ENCODE peak calls at places on chromosomes 11 and 22, in four cellular contexts. One of them, this sample, is unnamed.

GRCh38 chr11:33375688-33376311 is 118.6 kb downstream of the HIPK3 start:
- DNase-seq in neural progenitor cell: peak; percentile 75
- DNase-seq in GM23248: peak; percentile 71
- DNase-seq in GM23338: peak; percentile 73
- DNase-seq in this sample: peak; percentile 80

GRCh38 chr11:66119348-66120133 is 49.5 kb downstream of the PACS1 start:
- DNase-seq in neural progenitor cell: peak; percentile 52
- DNase-seq in GM23248: peak; percentile 80
- DNase-seq in GM23338: peak; percentile 46
- DNase-seq in this sample: no peak

GRCh38 chr11:111309516-111309915 is 11.2 kb downstream of the POU2AF3 start:
- DNase-seq in neural progenitor cell: no peak
- DNase-seq in GM23248: no peak
- DNase-seq in GM23338: no peak
- DNase-seq in this sample: no peak

GRCh38 chr22:49853981-49854791 is 542 bp downstream of the ZBED4 start:
- DNase-seq in neural progenitor cell: peak; percentile 68
- DNase-seq in GM23248: peak; percentile 61
- DNase-seq in GM23338: peak; percentile 57
- DNase-seq in this sample: peak; percentile 47

GRCh38 chr22:38412435-38413084 is 42.4 kb downstream of the KCNJ4 start:
- DNase-seq in neural progenitor cell: peak; percentile 34
- DNase-seq in GM23248: peak; percentile 21
- DNase-seq in GM23338: peak; percentile 66
- DNase-seq in this sample: no peak

GRCh38 chr22:23179381-23180294 is 671 bp upstream of the BCR start:
- DNase-seq in neural progenitor cell: peak; percentile 29
- DNase-seq in GM23248: peak; percentile 39
- DNase-seq in GM23338: peak; percentile 28
- DNase-seq in this sample: peak; percentile 60

GRCh38 chr11:108224908-108225786 is 2.3 kb downstream of the ATM start:
- DNase-seq in neural progenitor cell: no peak
- DNase-seq in GM23248: peak; percentile 28
- DNase-seq in GM23338: no peak
- DNase-seq in this sample: peak; percentile 81

GRCh38 chr11:25650319-25650718 is 681.6 kb upstream of the ANO3 start:
- DNase-seq in neural progenitor cell: no peak
- DNase-seq in GM23248: no peak
- DNase-seq in GM23338: no peak
- DNase-seq in this sample: no peak

GRCh38 chr11:130937051-130937450 is 20.8 kb upstream of the SNX19 start:
- DNase-seq in neural progenitor cell: no peak
- DNase-seq in GM23248: no peak
- DNase-seq in GM23338: no peak
- DNase-seq in this sample: no peak

GRCh38 chr11:76763573-76764348 is 19.4 kb upstream of the TSKU start:
- DNase-seq in neural progenitor cell: no peak
- DNase-seq in GM23248: peak; percentile 89
- DNase-seq in GM23338: no peak
- DNase-seq in this sample: no peak

GRCh38 chr11:22641559-22641958 is 15.9 kb upstream of the FANCF start:
- DNase-seq in neural progenitor cell: no peak
- DNase-seq in GM23248: no peak
- DNase-seq in GM23338: no peak
- DNase-seq in this sample: no peak

GRCh38 chr11:132158091-132158490 is 787.7 kb downstream of the NTM start:
- DNase-seq in neural progenitor cell: peak; percentile 37
- DNase-seq in GM23248: peak; percentile 39
- DNase-seq in GM23338: peak; percentile 71
- DNase-seq in this sample: peak; percentile 3

GRCh38 chr11:107916671-107917241 is 11.5 kb upstream of the RAB39A start:
- DNase-seq in neural progenitor cell: peak; percentile 75
- DNase-seq in GM23248: peak; percentile 40
- DNase-seq in GM23338: peak; percentile 73
- DNase-seq in this sample: peak; percentile 40

GRCh38 chr11:97140885-97141494 is 751.2 kb downstream of the JRKL start:
- DNase-seq in neural progenitor cell: peak; percentile 38
- DNase-seq in GM23248: peak; percentile 42
- DNase-seq in GM23338: peak; percentile 66
- DNase-seq in this sample: peak; percentile 4

DNA sequence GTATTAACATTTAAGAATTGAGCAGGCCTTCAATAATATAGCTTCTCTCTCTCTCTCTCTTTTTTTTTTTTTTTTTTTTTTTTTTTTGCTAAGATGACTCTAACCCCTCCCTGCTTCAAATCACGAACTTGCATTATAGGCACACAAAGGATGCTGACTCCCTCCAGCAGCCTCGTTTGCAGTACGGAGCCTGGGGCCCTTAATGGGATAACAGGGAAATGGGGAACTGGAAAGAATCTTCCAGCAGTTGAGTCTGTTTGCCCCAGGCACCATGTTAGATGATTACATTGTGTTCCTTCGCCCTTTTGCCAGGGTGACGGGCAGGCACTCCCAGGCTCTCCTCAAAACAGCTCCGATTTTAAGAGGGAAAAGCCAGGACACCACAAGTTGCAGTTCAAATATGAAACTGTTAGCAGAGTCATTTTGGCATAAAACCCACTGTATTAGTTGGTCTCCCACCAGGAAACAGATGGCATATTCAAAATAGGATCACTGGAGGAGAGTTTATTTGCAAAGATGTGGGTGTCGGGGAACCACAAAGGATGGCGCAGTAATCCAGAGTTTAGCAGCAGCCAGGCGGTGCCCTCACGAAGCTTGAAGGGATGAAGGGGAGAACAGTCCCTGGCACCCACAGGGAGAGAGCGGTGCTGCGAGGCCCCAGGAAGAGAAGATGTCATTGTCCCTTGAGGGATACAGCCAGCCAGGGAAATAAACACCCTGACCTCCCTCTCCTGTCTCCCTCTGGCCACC is 26.5 kb upstream of the TREH start:
- DNase-seq in neural progenitor cell: peak; percentile 39
- DNase-seq in GM23248: peak; percentile 14
- DNase-seq in GM23338: no peak
- DNase-seq in this sample: no peak
- H2AFZ ChIP-seq in neural progenitor cell: peak overlapping the region; percentile 79
- H2AFZ ChIP-seq in GM23248: no peak overlapping the region
- H2AFZ ChIP-seq in GM23338: peak overlapping the region; percentile 80
- H2AFZ ChIP-seq in this sample: peak overlapping the region; percentile 71

DNA sequence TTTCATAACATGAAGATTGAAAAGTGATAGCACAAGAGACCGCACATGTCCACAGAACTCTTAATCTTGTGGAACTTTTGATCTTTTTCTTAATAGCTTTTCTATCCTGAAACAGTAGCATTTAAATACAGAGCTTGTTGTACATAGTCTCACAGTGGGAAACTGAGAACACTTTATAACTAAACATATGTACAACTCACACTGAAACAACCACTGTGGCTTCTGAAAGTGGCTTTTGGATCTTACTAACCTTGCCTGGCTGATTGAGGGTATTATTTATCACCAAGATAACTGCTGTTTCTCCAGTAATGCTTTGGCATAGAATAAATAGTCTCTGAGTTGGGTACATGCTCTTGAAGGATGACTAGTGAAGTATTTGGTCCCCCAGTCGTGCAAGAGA is 10.2 kb downstream of the BARX2 start:
- DNase-seq in neural progenitor cell: no peak
- DNase-seq in GM23248: no peak
- DNase-seq in GM23338: no peak
- DNase-seq in this sample: no peak
- TF ChIP-seq EZH2phosphoT487 in neural progenitor cell: no peak
- TF ChIP-seq EZH2phosphoT487 in GM23248: no peak
- TF ChIP-seq EZH2phosphoT487 in GM23338: no peak
- TF ChIP-seq EZH2phosphoT487 in this sample: no peak

GRCh38 chr11:80533463-80533862 is 1092.6 kb upstream of the TENM4 start:
- DNase-seq in neural progenitor cell: no peak
- DNase-seq in GM23248: no peak
- DNase-seq in GM23338: peak; percentile 2
- DNase-seq in this sample: no peak
- H2AFZ ChIP-seq in neural progenitor cell: no peak overlapping the region
- H2AFZ ChIP-seq in GM23248: no peak overlapping the region
- H2AFZ ChIP-seq in GM23338: no peak overlapping the region
- H2AFZ ChIP-seq in this sample: no peak overlapping the region

GRCh38 chr22:40694409-40694808 is 15.1 kb downstream of the MCHR1 start:
- DNase-seq in neural progenitor cell: no peak
- DNase-seq in GM23248: no peak
- DNase-seq in GM23338: no peak
- DNase-seq in this sample: no peak
- TF ChIP-seq EZH2phosphoT487 in neural progenitor cell: no peak
- TF ChIP-seq EZH2phosphoT487 in GM23248: no peak
- TF ChIP-seq EZH2phosphoT487 in GM23338: no peak
- TF ChIP-seq EZH2phosphoT487 in this sample: no peak

GRCh38 chr11:122851366-122852011 is 13.2 kb downstream of the CRTAM start:
- DNase-seq in neural progenitor cell: no peak
- DNase-seq in GM23248: no peak
- DNase-seq in GM23338: no peak
- DNase-seq in this sample: peak; percentile 65
- H2AFZ ChIP-seq in neural progenitor cell: no peak overlapping the region
- H2AFZ ChIP-seq in GM23248: peak overlapping the region; percentile 68
- H2AFZ ChIP-seq in GM23338: no peak overlapping the region
- H2AFZ ChIP-seq in this sample: peak overlapping the region; percentile 90

DNA sequence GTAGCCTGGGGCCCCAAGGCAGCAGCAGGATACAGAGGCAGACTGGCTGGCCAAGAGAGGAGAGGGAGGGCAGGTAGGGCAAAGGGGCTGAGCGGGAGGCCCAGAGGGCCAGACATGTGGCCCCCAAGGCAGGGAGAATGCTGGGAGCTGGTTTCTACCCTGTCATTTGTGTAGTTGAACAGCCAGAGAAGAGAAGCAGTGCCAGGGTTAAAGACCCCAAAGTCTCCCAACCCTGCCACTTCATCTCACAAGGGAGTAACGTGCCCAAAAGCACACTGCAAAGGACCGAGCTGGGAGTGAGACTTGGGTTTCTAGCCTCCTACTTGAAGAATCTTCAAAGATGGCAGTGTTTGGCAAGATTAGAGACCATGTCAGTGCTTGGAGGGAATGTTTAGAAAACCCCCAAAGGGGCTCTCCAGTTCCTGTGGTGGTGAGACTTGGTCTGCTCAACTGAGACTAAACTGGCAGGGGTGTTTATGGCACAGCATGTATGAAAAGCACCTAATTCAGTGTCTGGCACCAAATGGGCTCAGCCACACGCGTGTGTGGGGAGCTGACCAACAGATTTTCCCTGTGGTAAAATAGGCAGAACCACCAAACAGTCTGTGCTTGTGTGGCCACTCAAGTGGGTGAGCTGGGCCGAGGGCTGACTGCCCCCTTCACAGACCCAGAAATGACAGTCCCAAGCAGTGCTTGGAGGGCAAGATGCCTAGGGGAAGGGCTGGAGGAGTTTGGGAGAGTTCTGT is 68.2 kb upstream of the CLTCL1 start:
- DNase-seq in neural progenitor cell: no peak
- DNase-seq in GM23248: no peak
- DNase-seq in GM23338: no peak
- DNase-seq in this sample: no peak
- TF ChIP-seq EZH2phosphoT487 in neural progenitor cell: no peak
- TF ChIP-seq EZH2phosphoT487 in GM23248: no peak
- TF ChIP-seq EZH2phosphoT487 in GM23338: no peak
- TF ChIP-seq EZH2phosphoT487 in this sample: no peak

DNA sequence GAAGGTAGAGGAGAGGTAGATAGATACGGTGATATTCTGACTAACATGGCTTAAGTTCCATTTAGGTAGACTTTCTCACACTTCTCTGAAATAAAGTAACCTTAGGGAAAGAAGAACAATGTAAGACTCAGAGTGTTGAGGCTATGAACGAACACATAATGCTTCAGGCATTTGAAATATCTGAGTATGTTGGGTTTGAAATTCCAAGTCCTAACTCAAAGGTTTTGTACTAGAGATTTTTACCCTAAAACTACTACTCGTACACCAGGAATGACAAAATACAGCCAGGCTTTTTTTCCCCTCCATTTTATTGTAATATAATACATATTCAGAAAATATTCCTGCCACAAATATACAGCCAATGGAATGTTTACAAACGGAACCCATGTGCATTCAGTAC is 592.6 kb downstream of the ETS1 start:
- DNase-seq in neural progenitor cell: no peak
- DNase-seq in GM23248: peak; percentile 71
- DNase-seq in GM23338: no peak
- DNase-seq in this sample: no peak
- H2AFZ ChIP-seq in neural progenitor cell: no peak overlapping the region
- H2AFZ ChIP-seq in GM23248: peak overlapping the region; percentile 63
- H2AFZ ChIP-seq in GM23338: no peak overlapping the region
- H2AFZ ChIP-seq in this sample: no peak overlapping the region

GRCh38 chr22:22039286-22040074 is 56.9 kb upstream of the TOP3B start:
- DNase-seq in neural progenitor cell: no peak
- DNase-seq in GM23248: no peak
- DNase-seq in GM23338: no peak
- DNase-seq in this sample: no peak
- TF ChIP-seq EZH2phosphoT487 in neural progenitor cell: no peak
- TF ChIP-seq EZH2phosphoT487 in GM23248: no peak
- TF ChIP-seq EZH2phosphoT487 in GM23338: no peak
- TF ChIP-seq EZH2phosphoT487 in this sample: no peak

DNA sequence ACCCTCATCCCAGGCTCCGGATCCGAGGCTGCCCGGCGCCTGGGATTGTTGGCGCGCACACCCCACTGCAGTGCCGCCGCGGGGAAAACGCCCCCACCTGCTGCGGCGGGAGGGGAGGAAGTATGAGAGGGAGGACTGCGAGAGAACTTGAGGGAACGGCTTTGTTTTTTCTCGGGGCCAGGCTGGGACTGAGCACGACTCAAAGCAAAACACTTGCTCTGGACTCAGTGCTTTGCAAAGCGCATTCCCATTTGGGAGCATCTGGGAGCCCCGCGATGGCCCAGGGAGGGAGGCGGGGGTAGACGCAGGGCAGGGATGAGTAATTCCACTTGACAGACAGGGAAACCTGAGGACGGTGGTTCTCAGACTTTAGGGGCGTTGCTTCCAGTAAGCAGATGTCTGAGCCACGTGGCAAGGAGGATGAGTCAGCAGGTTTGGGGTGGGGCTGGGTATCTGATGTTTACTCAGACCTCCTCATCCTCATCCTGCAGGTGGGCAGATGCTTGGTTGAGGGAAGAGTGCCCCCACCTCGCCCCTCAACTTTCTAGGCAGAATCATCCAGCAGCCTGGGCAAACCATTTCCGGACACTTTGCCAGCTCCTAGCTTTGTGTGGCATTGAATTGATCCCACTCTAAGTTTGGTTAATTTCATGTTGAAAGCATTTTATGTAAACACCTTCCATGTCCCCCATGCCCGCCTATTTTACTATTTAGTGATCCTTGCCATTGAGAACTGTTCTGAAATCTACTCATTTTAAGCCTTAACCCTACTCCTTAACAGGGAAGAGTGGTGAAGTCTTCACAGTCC is 1.5 kb downstream of the MIAT start:
- DNase-seq in neural progenitor cell: peak; percentile 94
- DNase-seq in GM23248: peak; percentile 93
- DNase-seq in GM23338: peak; percentile 99
- DNase-seq in this sample: peak; percentile 84
- H2AFZ ChIP-seq in neural progenitor cell: no peak overlapping the region
- H2AFZ ChIP-seq in GM23248: peak overlapping the region; percentile 63
- H2AFZ ChIP-seq in GM23338: no peak overlapping the region
- H2AFZ ChIP-seq in this sample: peak overlapping the region; percentile 42

This sample was measured in OCI-LY7.